ENCODE peak calls at places on chromosomes 11 and 22, in five cellular contexts. One of them, this sample, is unnamed.

GRCh38 chr11:112886707-112887370 is 74.4 kb upstream of the NCAM1 start:
- DNase-seq in endothelial cell: no peak
- DNase-seq in globus pallidus: no peak
- DNase-seq in activated naive CD4-positive, alpha-beta T cell treated with anti-CD3 and anti-CD28 coated beads, Interleukin-2, amount 10 ng/mL, durations not matched to agents 7 days and 5 days: no peak
- DNase-seq in ELR: no peak
- DNase-seq in this sample: no peak

GRCh38 chr11:46666982-46667590 is 33.3 kb downstream of the ARHGAP1 start:
- DNase-seq in endothelial cell: no peak
- DNase-seq in ELR: no peak
- DNase-seq in globus pallidus: no peak
- DNase-seq in activated naive CD4-positive, alpha-beta T cell treated with anti-CD3 and anti-CD28 coated beads, Interleukin-2, amount 10 ng/mL, durations not matched to agents 7 days and 5 days: no peak
- DNase-seq in this sample: peak; percentile 25

GRCh38 chr11:31641477-31642062 is 132.0 kb downstream of the ELP4 start:
- DNase-seq in activated naive CD4-positive, alpha-beta T cell treated with anti-CD3 and anti-CD28 coated beads, Interleukin-2, amount 10 ng/mL, durations not matched to agents 7 days and 5 days: no peak
- DNase-seq in globus pallidus: peak; percentile 11
- DNase-seq in ELR: peak; percentile 67
- DNase-seq in endothelial cell: peak; percentile 53
- DNase-seq in this sample: no peak

GRCh38 chr11:7592706-7593105 is 78.9 kb downstream of the PPFIBP2 start:
- DNase-seq in activated naive CD4-positive, alpha-beta T cell treated with anti-CD3 and anti-CD28 coated beads, Interleukin-2, amount 10 ng/mL, durations not matched to agents 7 days and 5 days: no peak
- DNase-seq in globus pallidus: no peak
- DNase-seq in ELR: peak; percentile 22
- DNase-seq in endothelial cell: no peak
- DNase-seq in this sample: peak; percentile 69

GRCh38 chr22:46725096-46725495 is 13.0 kb downstream of the CERK start:
- DNase-seq in endothelial cell: no peak
- DNase-seq in activated naive CD4-positive, alpha-beta T cell treated with anti-CD3 and anti-CD28 coated beads, Interleukin-2, amount 10 ng/mL, durations not matched to agents 7 days and 5 days: no peak
- DNase-seq in globus pallidus: no peak
- DNase-seq in ELR: no peak
- DNase-seq in this sample: no peak

GRCh38 chr22:20533879-20534265 is 26.5 kb downstream of the MED15 start:
- DNase-seq in endothelial cell: no peak
- DNase-seq in globus pallidus: peak; percentile 78
- DNase-seq in ELR: no peak
- DNase-seq in activated naive CD4-positive, alpha-beta T cell treated with anti-CD3 and anti-CD28 coated beads, Interleukin-2, amount 10 ng/mL, durations not matched to agents 7 days and 5 days: no peak
- DNase-seq in this sample: no peak

GRCh38 chr11:22668005-22668796 is 1.8 kb downstream of the GAS2 start:
- DNase-seq in activated naive CD4-positive, alpha-beta T cell treated with anti-CD3 and anti-CD28 coated beads, Interleukin-2, amount 10 ng/mL, durations not matched to agents 7 days and 5 days: no peak
- DNase-seq in globus pallidus: no peak
- DNase-seq in endothelial cell: no peak
- DNase-seq in ELR: no peak
- DNase-seq in this sample: no peak

GRCh38 chr11:59197990-59198389 is 14.7 kb downstream of the MPEG1 start:
- DNase-seq in activated naive CD4-positive, alpha-beta T cell treated with anti-CD3 and anti-CD28 coated beads, Interleukin-2, amount 10 ng/mL, durations not matched to agents 7 days and 5 days: no peak
- DNase-seq in ELR: no peak
- DNase-seq in globus pallidus: peak; percentile 79
- DNase-seq in endothelial cell: no peak
- DNase-seq in this sample: peak; percentile 68

GRCh38 chr11:120217941-120218694 is 7.3 kb downstream of the OAF start:
- DNase-seq in endothelial cell: no peak
- DNase-seq in ELR: no peak
- DNase-seq in globus pallidus: peak; percentile 87
- DNase-seq in activated naive CD4-positive, alpha-beta T cell treated with anti-CD3 and anti-CD28 coated beads, Interleukin-2, amount 10 ng/mL, durations not matched to agents 7 days and 5 days: no peak
- DNase-seq in this sample: no peak

GRCh38 chr22:46737976-46738641 is at the start of gene CERK:
- DNase-seq in activated naive CD4-positive, alpha-beta T cell treated with anti-CD3 and anti-CD28 coated beads, Interleukin-2, amount 10 ng/mL, durations not matched to agents 7 days and 5 days: peak; percentile 81
- DNase-seq in endothelial cell: peak; percentile 56
- DNase-seq in ELR: peak; percentile 73
- DNase-seq in globus pallidus: peak; percentile 78
- DNase-seq in this sample: peak; percentile 89

GRCh38 chr11:102287963-102288744 is 29.1 kb upstream of the BIRC3 start:
- DNase-seq in globus pallidus: peak; percentile 71
- DNase-seq in ELR: peak; percentile 87
- DNase-seq in endothelial cell: peak; percentile 46
- DNase-seq in activated naive CD4-positive, alpha-beta T cell treated with anti-CD3 and anti-CD28 coated beads, Interleukin-2, amount 10 ng/mL, durations not matched to agents 7 days and 5 days: peak; percentile 44
- DNase-seq in this sample: no peak

GRCh38 chr11:57072640-57073039 is 83.9 kb downstream of the OR5AK2 start:
- DNase-seq in globus pallidus: no peak
- DNase-seq in ELR: peak; percentile 92
- DNase-seq in endothelial cell: no peak
- DNase-seq in activated naive CD4-positive, alpha-beta T cell treated with anti-CD3 and anti-CD28 coated beads, Interleukin-2, amount 10 ng/mL, durations not matched to agents 7 days and 5 days: no peak
- DNase-seq in this sample: no peak

GRCh38 chr11:3123761-3124733 is 41.1 kb downstream of the OSBPL5 start:
- DNase-seq in activated naive CD4-positive, alpha-beta T cell treated with anti-CD3 and anti-CD28 coated beads, Interleukin-2, amount 10 ng/mL, durations not matched to agents 7 days and 5 days: peak; percentile 8
- DNase-seq in ELR: peak; percentile 96
- DNase-seq in endothelial cell: no peak
- DNase-seq in globus pallidus: peak; percentile 15
- DNase-seq in this sample: peak; percentile 98

GRCh38 chr22:50271519-50271970 is 1.4 kb upstream of the MAPK11 start:
- DNase-seq in endothelial cell: peak; percentile 69
- DNase-seq in globus pallidus: no peak
- DNase-seq in activated naive CD4-positive, alpha-beta T cell treated with anti-CD3 and anti-CD28 coated beads, Interleukin-2, amount 10 ng/mL, durations not matched to agents 7 days and 5 days: peak; percentile 74
- DNase-seq in ELR: peak; percentile 65
- DNase-seq in this sample: no peak

GRCh38 chr11:27703453-27703852 is 3.2 kb upstream of the BDNF start:
- DNase-seq in endothelial cell: no peak
- DNase-seq in ELR: peak; percentile 75
- DNase-seq in activated naive CD4-positive, alpha-beta T cell treated with anti-CD3 and anti-CD28 coated beads, Interleukin-2, amount 10 ng/mL, durations not matched to agents 7 days and 5 days: no peak
- DNase-seq in globus pallidus: no peak
- DNase-seq in this sample: no peak

GRCh38 chr11:112455791-112456190 is 195.1 kb upstream of the PLET1 start:
- DNase-seq in globus pallidus: no peak
- DNase-seq in activated naive CD4-positive, alpha-beta T cell treated with anti-CD3 and anti-CD28 coated beads, Interleukin-2, amount 10 ng/mL, durations not matched to agents 7 days and 5 days: no peak
- DNase-seq in endothelial cell: no peak
- DNase-seq in ELR: no peak
- DNase-seq in this sample: no peak

This sample was measured in tibial artery.